ENCODE peak calls at places on chromosomes 12 and 14, in four cellular contexts. H is IMR-90, T is H9, A is mesendoderm. J is an unnamed sample.

GRCh38 chr12:57983150-57983857 is 41.9 kb downstream of the ATP23 start:
- DNase-seq in H (peak; percentile 67), T (no peak), A (peak; percentile 51), J (peak; percentile 54)

GRCh38 chr12:45986646-45987338 is 3.6 kb downstream of the SCAF11 start:
- DNase-seq in H (no peak), T (no peak), A (peak; percentile 94), J (no peak)

GRCh38 chr12:121114806-121115205 is 17.9 kb upstream of the P2RX7 start:
- DNase-seq in H (no peak), T (no peak), A (no peak), J (no peak)

GRCh38 chr12:46343122-46343852 is 29.3 kb downstream of the SLC38A2 start:
- DNase-seq in H (no peak), T (no peak), A (no peak), J (no peak)

GRCh38 chr14:105919458-105920150 is 393.2 kb downstream of the TMEM121 start:
- DNase-seq in H (no peak), T (no peak), A (no peak), J (no peak)

GRCh38 chr12:68884251-68884650 is 48.7 kb downstream of the CPM start:
- DNase-seq in H (no peak), T (no peak), A (no peak), J (no peak)

GRCh38 chr12:11718768-11719253 is 69.3 kb downstream of the ETV6 start:
- DNase-seq in H (peak; percentile 90), T (no peak), A (peak; percentile 84), J (no peak)

GRCh38 chr12:68001486-68002466 is 12.5 kb downstream of the IFNG-AS1 start:
- DNase-seq in H (peak; percentile 6), T (no peak), A (peak; percentile 38), J (no peak)

GRCh38 chr14:88181072-88181471 is 142.0 kb downstream of the KCNK10 start:
- DNase-seq in H (no peak), T (no peak), A (peak; percentile 58), J (no peak)

GRCh38 chr12:108000111-108000510 is 129.0 kb upstream of the WSCD2 start:
- DNase-seq in H (no peak), T (no peak), A (no peak), J (no peak)

GRCh38 chr14:36719823-36720222 is 58.2 kb downstream of the PAX9 start:
- DNase-seq in H (no peak), T (no peak), A (no peak), J (no peak)

GRCh38 chr12:104480012-104480411 is 23.3 kb downstream of the CHST11 start:
- DNase-seq in H (no peak), T (no peak), A (no peak), J (no peak)

GRCh38 chr12:104475269-104475668 is 18.5 kb downstream of the CHST11 start:
- DNase-seq in H (no peak), T (no peak), A (peak; percentile 20), J (no peak)

GRCh38 chr12:104479141-104479662 is 22.5 kb downstream of the CHST11 start:
- DNase-seq in H (no peak), T (no peak), A (no peak), J (no peak)

GRCh38 chr12:104478396-104479140 is 21.8 kb downstream of the CHST11 start:
- DNase-seq in H (no peak), T (no peak), A (no peak), J (no peak)

GRCh38 chr12:104477812-104478388 is 21.2 kb downstream of the CHST11 start:
- DNase-seq in H (no peak), T (no peak), A (no peak), J (no peak)
- H2BK120ac ChIP-seq in H (no peak overlapping the region), T (no peak overlapping the region), A (no peak overlapping the region), J (no peak overlapping the region)

GRCh38 chr14:102588821-102589220 is 3.6 kb upstream of the RCOR1 start:
- DNase-seq in H (no peak), T (no peak), A (no peak), J (no peak)
- H3K79me1 ChIP-seq in H (peaks cover 25% of the 10 kb centered on the region), T (no peaks in the 10 kb centered on the region), A (peaks cover 3% of the 10 kb centered on the region), J (no peaks in the 10 kb centered on the region)

DNA sequence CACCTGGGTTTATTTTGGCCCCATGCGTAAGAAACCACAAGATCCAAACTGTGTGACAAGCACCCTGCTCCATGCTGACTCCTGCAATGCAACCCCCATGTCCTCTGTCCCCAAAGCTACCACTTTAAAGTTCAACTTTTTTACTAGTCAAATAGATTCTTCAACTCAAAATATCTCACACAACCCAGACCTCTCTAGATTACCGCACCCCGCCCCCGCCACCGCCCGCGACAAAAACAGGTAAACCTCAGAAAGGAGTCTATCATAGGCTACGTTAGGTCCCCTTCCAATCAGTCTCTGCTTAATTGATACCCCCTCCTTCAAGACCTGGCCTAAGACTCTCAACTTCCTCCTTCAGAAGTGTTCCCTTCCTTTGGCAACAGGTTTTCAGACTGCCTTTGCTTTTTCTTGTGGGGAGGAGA is 2.2 kb downstream of the ZFP36L1 start:
- DNase-seq in H (no peak), T (no peak), A (peak; percentile 22), J (peak; percentile 39)
- H2BK120ac ChIP-seq in H (peak overlapping the region; percentile 69), T (no peak overlapping the region), A (no peak overlapping the region), J (no peak overlapping the region)

GRCh38 chr12:92044435-92044834 is 101.2 kb downstream of the BTG1 start:
- DNase-seq in H (no peak), T (no peak), A (no peak), J (no peak)

GRCh38 chr12:92045852-92046251 is 99.8 kb downstream of the BTG1 start:
- DNase-seq in H (no peak), T (no peak), A (no peak), J (no peak)

GRCh38 chr12:92049403-92049802 is 96.2 kb downstream of the BTG1 start:
- DNase-seq in H (no peak), T (no peak), A (no peak), J (no peak)

GRCh38 chr12:92047058-92047826 is 98.4 kb downstream of the BTG1 start:
- DNase-seq in H (peak; percentile 29), T (no peak), A (no peak), J (no peak)

DNA sequence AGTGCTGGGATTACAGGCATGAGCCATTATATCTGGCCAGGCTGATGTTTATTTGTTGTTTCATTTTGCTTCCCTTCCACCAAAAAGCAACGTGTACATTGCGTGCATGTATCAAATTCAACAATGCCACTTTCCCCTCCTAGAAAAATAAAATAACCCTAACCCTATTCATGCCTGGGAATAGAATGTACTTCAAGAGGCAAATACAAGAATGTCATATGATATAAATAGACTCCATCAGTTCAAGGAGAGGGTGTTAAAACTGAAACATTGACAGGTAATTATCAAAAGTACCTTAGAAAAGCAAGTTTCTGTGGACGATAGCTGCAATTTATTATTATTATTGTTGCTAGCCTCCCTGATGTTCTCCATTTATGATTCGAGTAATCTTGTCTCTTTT is 99.1 kb downstream of the BTG1 start:
- DNase-seq in H (no peak), T (no peak), A (no peak), J (no peak)
- H3K79me1 ChIP-seq in H (no peaks in the 10 kb centered on the region), T (no peaks in the 10 kb centered on the region), A (no peaks in the 10 kb centered on the region), J (no peaks in the 10 kb centered on the region)

GRCh38 chr12:64064706-64065105 is 157.4 kb downstream of the KICS2 start:
- DNase-seq in H (no peak), T (no peak), A (no peak), J (no peak)

GRCh38 chr12:64064240-64064639 is 157.9 kb downstream of the KICS2 start:
- DNase-seq in H (no peak), T (no peak), A (no peak), J (no peak)

GRCh38 chr12:64066052-64066451 is 156.0 kb downstream of the KICS2 start:
- DNase-seq in H (peak; percentile 75), T (no peak), A (no peak), J (no peak)

GRCh38 chr12:64063121-64063520 is 159.0 kb downstream of the KICS2 start:
- DNase-seq in H (no peak), T (no peak), A (no peak), J (no peak)

GRCh38 chr12:64066776-64067175 is 155.3 kb downstream of the KICS2 start:
- DNase-seq in H (no peak), T (no peak), A (no peak), J (no peak)
- H2BK120ac ChIP-seq in H (peak overlapping the region; percentile 65), T (no peak overlapping the region), A (no peak overlapping the region), J (no peak overlapping the region)

J was measured in H1.